ENCODE peak calls at places on chromosome 18, in five cellular contexts. One of them, this sample, is unnamed.

GRCh38 chr18:2147866-2148265 is 423.4 kb downstream of the METTL4 start:
- DNase-seq in progenitor cell of endocrine pancreas: no peak
- DNase-seq in SIG-M5: no peak
- DNase-seq in H54: peak; percentile 6
- DNase-seq in EL: peak; percentile 18
- DNase-seq in this sample: no peak

GRCh38 chr18:30245756-30246515 is 796.6 kb downstream of the DSC3 start:
- DNase-seq in SIG-M5: no peak
- DNase-seq in progenitor cell of endocrine pancreas: no peak
- DNase-seq in EL: peak; percentile 0
- DNase-seq in H54: no peak
- DNase-seq in this sample: no peak

GRCh38 chr18:41073372-41073954 is 881.6 kb upstream of the PIK3C3 start:
- DNase-seq in H54: peak; percentile 2
- DNase-seq in progenitor cell of endocrine pancreas: no peak
- DNase-seq in EL: peak; percentile 7
- DNase-seq in SIG-M5: no peak
- DNase-seq in this sample: no peak

GRCh38 chr18:67218556-67218955 is 298.0 kb downstream of the DSEL start:
- DNase-seq in H54: no peak
- DNase-seq in EL: no peak
- DNase-seq in SIG-M5: no peak
- DNase-seq in progenitor cell of endocrine pancreas: no peak
- DNase-seq in this sample: no peak

GRCh38 chr18:53698907-53699306 is 525.6 kb downstream of the MBD2 start:
- DNase-seq in H54: no peak
- DNase-seq in EL: no peak
- DNase-seq in progenitor cell of endocrine pancreas: peak; percentile 22
- DNase-seq in SIG-M5: no peak
- DNase-seq in this sample: peak; percentile 45

GRCh38 chr18:11368020-11368419 is 218.7 kb upstream of the PIEZO2 start:
- DNase-seq in EL: peak; percentile 15
- DNase-seq in SIG-M5: no peak
- DNase-seq in progenitor cell of endocrine pancreas: no peak
- DNase-seq in H54: no peak
- DNase-seq in this sample: no peak

GRCh38 chr18:44731866-44732555 is 51.3 kb downstream of the SETBP1 start:
- DNase-seq in progenitor cell of endocrine pancreas: no peak
- DNase-seq in EL: no peak
- DNase-seq in SIG-M5: no peak
- DNase-seq in H54: no peak
- DNase-seq in this sample: no peak

GRCh38 chr18:53560546-53560945 is 663.9 kb downstream of the MBD2 start:
- DNase-seq in H54: no peak
- DNase-seq in EL: no peak
- DNase-seq in progenitor cell of endocrine pancreas: no peak
- DNase-seq in SIG-M5: no peak
- DNase-seq in this sample: no peak

GRCh38 chr18:76621782-76622495 is 126.9 kb upstream of the ZNF516 start:
- DNase-seq in SIG-M5: no peak
- DNase-seq in EL: peak; percentile 23
- DNase-seq in progenitor cell of endocrine pancreas: no peak
- DNase-seq in H54: no peak
- DNase-seq in this sample: no peak

GRCh38 chr18:2655153-2655953 is at the start of gene SMCHD1:
- DNase-seq in SIG-M5: peak; percentile 12
- DNase-seq in H54: peak; percentile 65
- DNase-seq in EL: peak; percentile 84
- DNase-seq in progenitor cell of endocrine pancreas: peak; percentile 70
- DNase-seq in this sample: peak; percentile 98

GRCh38 chr18:51821610-51822009 is 518.4 kb upstream of the DCC start:
- DNase-seq in SIG-M5: no peak
- DNase-seq in EL: no peak
- DNase-seq in progenitor cell of endocrine pancreas: no peak
- DNase-seq in H54: no peak
- DNase-seq in this sample: no peak

GRCh38 chr18:44513233-44513632 is 167.5 kb upstream of the SETBP1 start:
- DNase-seq in progenitor cell of endocrine pancreas: no peak
- DNase-seq in EL: no peak
- DNase-seq in H54: no peak
- DNase-seq in SIG-M5: no peak
- DNase-seq in this sample: no peak